ENCODE peak calls at places on chromosomes 12 and 14, in seven cellular contexts. G, M, O, X, R, P and Y are unnamed samples.

GRCh38 chr12:40735551-40736230 is 43.5 kb downstream of the CNTN1 start:
- DNase-seq in O (no peak), M (no peak), G (no peak), X (no peak), R (no peak), P (no peak), Y (no peak)

GRCh38 chr12:124567673-124568373 is 411 bp upstream of the NCOR2 start:
- DNase-seq in O (peak), P (peak), G (peak), X (peak), R (peak), M (peak), Y (peak)

GRCh38 chr14:22276913-22277816 is 311.9 kb downstream of the DAD1 start:
- DNase-seq in G (peak), P (no peak), M (no peak), X (peak), O (no peak), R (peak), Y (no peak)

GRCh38 chr12:104137175-104137901 is 672 bp downstream of the NFYB start:
- DNase-seq in O (peak), P (peak), R (peak), M (peak), X (peak), G (peak), Y (peak)

GRCh38 chr14:80930836-80931389 is 10.6 kb downstream of the CEP128 start:
- DNase-seq in P (peak), X (peak), M (no peak), G (no peak), R (peak), O (no peak), Y (no peak)

GRCh38 chr12:46430340-46430948 is 57.9 kb upstream of the SLC38A2 start:
- DNase-seq in G (peak), M (no peak), O (no peak), R (peak), P (peak), X (peak), Y (no peak)

GRCh38 chr14:22822619-22823551 is 6.8 kb upstream of the MRPL52 start:
- DNase-seq in P (peak), R (peak), X (peak), G (peak), M (peak), O (peak), Y (peak)

GRCh38 chr14:90419200-90419599 is 22.4 kb downstream of the CALM1 start:
- DNase-seq in G (no peak), R (peak), M (no peak), P (peak), O (no peak), X (peak), Y (no peak)

GRCh38 chr14:25048170-25049126 is 1.5 kb downstream of the STXBP6 start:
- DNase-seq in X (peak), G (no peak), M (no peak), O (no peak), P (no peak), R (no peak), Y (no peak)

GRCh38 chr14:71230897-71231296 is 323.6 kb downstream of the PCNX1 start:
- DNase-seq in G (no peak), R (no peak), M (no peak), P (no peak), O (peak), X (no peak), Y (peak)

GRCh38 chr14:22386924-22387775 is 201.9 kb downstream of the DAD1 start:
- DNase-seq in X (peak), G (peak), M (peak), P (peak), O (peak), R (peak), Y (peak)

GRCh38 chr12:51403159-51403558 is 12.0 kb upstream of the GALNT6 start:
- DNase-seq in P (no peak), R (no peak), X (peak), G (no peak), O (no peak), M (no peak), Y (peak)

GRCh38 chr12:26126340-26127284 is 1.8 kb upstream of the BHLHE41 start:
- DNase-seq in G (peak), R (peak), X (peak), O (peak), M (peak), P (peak), Y (peak)

GRCh38 chr14:29465095-29465494 is 462.6 kb downstream of the PRKD1 start:
- DNase-seq in R (no peak), G (no peak), M (no peak), O (no peak), P (no peak), X (peak), Y (no peak)

GRCh38 chr14:23548351-23549318 is 2.9 kb downstream of the ZFHX2 start:
- DNase-seq in M (no peak), G (peak), R (no peak), P (no peak), O (no peak), X (peak), Y (peak)

GRCh38 chr12:27787559-27787958 is 7.5 kb upstream of the MANSC4 start:
- DNase-seq in G (no peak), R (peak), M (no peak), X (peak), O (no peak), P (no peak), Y (no peak)
- H3K18ac ChIP-seq in G (no peak), R (no peak), M (no peak), X (peak), O (no peak), P (no peak), Y (no peak)

GRCh38 chr14:44449694-44450093 is 57.4 kb downstream of the FSCB start:
- DNase-seq in G (no peak), P (peak), R (no peak), M (no peak), O (no peak), X (no peak), Y (no peak)

GRCh38 chr14:44453433-44454171 is 53.5 kb downstream of the FSCB start:
- DNase-seq in R (no peak), M (no peak), G (no peak), X (no peak), P (no peak), O (no peak), Y (no peak)

GRCh38 chr14:44446965-44447364 is 60.1 kb downstream of the FSCB start:
- DNase-seq in O (no peak), R (no peak), P (no peak), M (no peak), G (no peak), X (no peak), Y (no peak)

GRCh38 chr14:44444454-44444853 is 62.6 kb downstream of the FSCB start:
- DNase-seq in X (no peak), P (no peak), M (no peak), G (no peak), R (no peak), O (no peak), Y (no peak)

DNA sequence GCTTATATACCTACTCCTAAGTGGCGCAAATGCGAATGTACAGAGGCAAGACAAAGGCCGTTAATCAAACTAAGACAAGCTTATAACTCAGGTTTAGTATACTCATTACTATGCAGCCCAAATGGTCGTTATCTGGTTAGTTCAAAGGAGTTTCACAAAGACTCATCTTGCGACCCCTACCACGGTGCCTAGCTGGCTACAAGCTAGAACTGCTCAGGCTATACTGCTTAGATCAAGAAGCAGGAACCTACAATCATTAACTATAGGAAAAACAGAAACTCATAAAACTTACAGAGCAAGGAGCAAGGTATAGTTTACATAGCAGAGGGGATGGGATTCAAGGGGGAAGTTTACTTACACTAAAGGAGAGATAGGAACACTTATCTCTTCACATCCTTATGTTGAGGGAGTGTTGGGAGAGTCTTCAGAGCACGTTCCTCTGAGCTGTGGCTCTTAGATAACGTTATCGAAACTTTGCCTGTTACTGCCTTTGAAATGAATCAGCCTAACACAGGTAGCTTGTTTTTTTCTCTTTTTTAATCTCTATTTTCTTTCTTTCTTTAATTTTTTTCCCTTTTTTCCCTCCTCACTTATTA is 58.2 kb downstream of the FSCB start:
- DNase-seq in O (no peak), M (no peak), P (no peak), G (peak), R (no peak), X (no peak), Y (no peak)
- H3K18ac ChIP-seq in O (no peak), M (no peak), P (no peak), G (no peak), R (no peak), X (no peak), Y (no peak)

GRCh38 chr12:42905419-42905705 is 315.8 kb upstream of the PRICKLE1 start:
- DNase-seq in O (no peak), M (no peak), R (no peak), X (no peak), P (no peak), G (no peak), Y (no peak)

GRCh38 chr12:42902001-42902400 is 312.5 kb upstream of the PRICKLE1 start:
- DNase-seq in O (no peak), P (no peak), R (no peak), G (no peak), M (no peak), X (no peak), Y (no peak)

GRCh38 chr12:42910656-42911055 is 321.1 kb upstream of the PRICKLE1 start:
- DNase-seq in R (no peak), M (no peak), G (no peak), X (no peak), P (peak), O (no peak), Y (no peak)

DNA sequence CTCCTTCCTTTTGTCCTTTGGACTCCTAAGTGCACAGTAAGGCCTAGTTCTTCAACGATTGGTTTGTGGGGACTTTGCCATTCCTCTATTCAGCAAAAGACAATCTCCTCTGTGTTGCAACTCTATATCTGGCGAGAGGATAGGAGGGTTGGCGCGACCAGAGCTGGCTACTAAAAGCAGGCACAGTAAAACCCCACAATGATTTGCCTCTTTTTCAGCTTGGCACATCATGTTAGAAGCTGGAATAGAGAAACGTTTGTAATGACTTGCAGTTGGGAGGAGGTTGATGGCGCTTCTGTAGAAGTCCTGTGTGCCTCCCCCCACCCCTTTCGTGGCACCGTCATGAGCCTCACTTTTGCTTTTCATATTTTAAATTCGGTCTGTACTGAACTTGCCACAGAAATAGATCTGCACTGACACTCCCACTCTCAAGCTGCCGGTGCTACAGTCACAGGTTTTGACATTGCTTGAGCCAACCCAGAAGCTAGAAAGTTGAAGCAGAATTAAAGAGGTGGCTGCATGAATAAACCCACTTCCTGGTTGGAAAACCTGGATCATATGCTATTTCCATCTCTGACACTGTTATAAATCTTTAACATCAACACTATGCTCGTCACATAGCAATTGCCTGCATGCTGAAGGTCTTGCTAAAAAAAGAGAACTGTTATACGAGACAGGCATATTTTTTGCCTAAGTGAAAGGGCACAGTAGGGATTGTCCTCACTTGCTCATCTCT is 315.3 kb upstream of the PRICKLE1 start:
- DNase-seq in R (no peak), P (no peak), M (no peak), G (no peak), O (no peak), X (no peak), Y (no peak)
- H3K18ac ChIP-seq in R (no peak), P (no peak), M (no peak), G (no peak), O (no peak), X (no peak), Y (no peak)

DNA sequence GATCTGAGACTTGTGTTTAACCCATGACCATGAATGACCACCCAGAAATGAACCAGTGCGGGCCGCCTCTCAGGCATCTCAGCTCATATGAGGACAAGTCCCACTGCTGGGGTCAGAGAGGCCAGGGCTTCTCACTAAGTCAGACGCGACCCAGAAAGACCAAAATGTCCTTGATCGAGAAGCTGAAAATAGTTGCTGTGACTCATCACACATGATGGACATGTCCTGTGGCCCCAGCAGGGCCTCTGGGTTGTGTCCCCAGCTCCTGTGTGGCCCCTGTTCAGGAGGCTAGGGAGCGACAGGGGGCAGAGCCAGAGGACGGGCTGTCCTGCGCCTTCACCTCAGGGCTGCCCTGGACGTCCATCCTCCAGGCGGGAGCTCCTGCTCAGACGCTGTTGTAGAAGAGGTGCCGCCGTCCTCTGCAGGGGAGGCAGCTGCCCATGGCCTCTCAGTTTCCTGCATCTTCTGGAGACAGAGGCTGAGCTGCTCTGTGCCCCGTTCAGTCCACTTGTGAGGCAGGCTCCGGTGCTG is 29.0 kb upstream of the FAM181A start:
- DNase-seq in O (no peak), M (no peak), G (no peak), P (no peak), X (no peak), R (no peak), Y (no peak)
- H3K18ac ChIP-seq in O (no peak), M (peak), G (no peak), P (no peak), X (no peak), R (no peak), Y (no peak)

DNA sequence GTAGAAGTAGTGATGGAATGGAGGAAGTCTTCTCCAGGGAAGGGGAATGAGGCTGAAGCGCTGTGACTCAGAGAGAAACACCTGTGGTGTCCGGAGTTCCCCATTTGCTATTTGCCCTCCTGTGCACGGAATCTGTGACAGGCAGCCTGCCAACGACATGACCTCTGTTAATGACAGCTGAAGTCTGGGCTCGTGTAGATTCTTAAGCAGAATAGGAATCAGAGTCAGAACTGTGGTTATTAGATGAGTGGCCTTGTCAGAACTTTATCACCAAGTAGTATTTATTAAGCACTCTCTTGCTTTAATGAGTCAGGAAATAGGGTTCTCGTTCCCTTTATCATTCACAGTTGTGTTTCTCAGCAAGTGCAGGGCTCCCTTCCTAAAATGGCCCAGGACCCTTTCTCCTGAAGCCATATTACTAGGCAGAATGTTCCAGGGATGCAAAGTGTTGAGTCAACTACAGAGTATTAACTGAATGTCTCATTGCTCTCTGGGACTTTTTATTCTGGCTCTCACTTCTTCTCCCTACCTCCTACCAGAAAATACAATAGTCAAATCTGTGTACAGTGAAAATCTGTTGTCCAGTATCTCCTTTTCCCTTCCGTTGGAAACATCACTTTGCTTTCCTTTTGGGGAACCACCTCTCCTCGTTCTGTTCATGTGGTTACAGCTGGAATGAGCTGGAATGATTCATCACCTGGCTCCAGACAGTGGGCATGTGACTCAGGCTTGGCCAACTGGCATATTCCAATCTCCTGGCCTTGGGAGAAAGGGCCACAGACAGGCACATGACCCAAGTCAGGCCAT is 77.8 kb upstream of the MAX start:
- DNase-seq in R (peak), P (peak), G (no peak), O (no peak), M (no peak), X (peak), Y (no peak)
- H3K18ac ChIP-seq in R (peak), P (no peak), G (peak), O (no peak), M (peak), X (no peak), Y (no peak)